ENCODE peak calls at places on chromosomes 13 and 19, in five cellular contexts. I is OCI-LY7, W is NT2/D1, M is dorsolateral prefrontal cortex, D is A549. J is an unnamed sample.
A peak's percentile ranks its signal among the peaks of the same experiment; 100 is the strongest.

GRCh38 chr13:101520672-101521071 is 68.2 kb downstream of the ITGBL1 start:
- DNase-seq in D (no peak), W (no peak), I (no peak), M (no peak), J (no peak)

GRCh38 chr19:10654610-10655456 is 687 bp downstream of the ILF3 start:
- DNase-seq in D (peak; percentile 64), W (peak; percentile 74), I (peak; percentile 71), M (no peak), J (peak; percentile 41)

GRCh38 chr19:53010494-53010893 is 3.2 kb upstream of the ERVV-1 start:
- DNase-seq in M (no peak), W (no peak), I (no peak), D (no peak), J (no peak)

GRCh38 chr19:38440592-38440991 is 7.1 kb downstream of the RYR1 start:
- DNase-seq in M (no peak), D (no peak), I (no peak), W (no peak), J (no peak)

GRCh38 chr13:84191199-84191598 is 308.9 kb upstream of the SLITRK1 start:
- DNase-seq in D (no peak), W (no peak), M (no peak), I (no peak), J (no peak)

GRCh38 chr19:36420961-36421748 is 2.7 kb upstream of the ZFP82 start:
- DNase-seq in M (peak; percentile 46), D (no peak), I (no peak), W (no peak), J (no peak)

GRCh38 chr13:22839554-22840286 is 341.1 kb upstream of the SGCG start:
- DNase-seq in W (no peak), D (no peak), M (no peak), I (no peak), J (no peak)

GRCh38 chr13:20412761-20413355 is 112.8 kb downstream of the CRYL1 start:
- DNase-seq in W (peak; percentile 66), M (no peak), D (no peak), I (no peak), J (no peak)

GRCh38 chr19:28313633-28314032 is 899.3 kb downstream of the UQCRFS1 start:
- DNase-seq in W (no peak), D (no peak), M (no peak), I (no peak), J (no peak)

GRCh38 chr13:106701810-106702341 is 133.9 kb upstream of the ARGLU1 start:
- DNase-seq in W (no peak), M (no peak), I (no peak), D (no peak), J (no peak)

GRCh38 chr13:37618554-37618953 is 20.0 kb upstream of the POSTN start:
- DNase-seq in I (no peak), D (no peak), W (no peak), M (no peak), J (no peak)

GRCh38 chr19:43465468-43466120 is at the start of gene LYPD3:
- DNase-seq in M (no peak), W (no peak), D (no peak), I (no peak), J (peak; percentile 93)

GRCh38 chr13:101144808-101145419 is 271.4 kb downstream of the NALCN start:
- DNase-seq in M (no peak), I (peak; percentile 38), W (peak; percentile 49), D (no peak), J (no peak)

GRCh38 chr19:57688011-57688763 is 6.4 kb downstream of the ZNF551 start:
- DNase-seq in M (no peak), I (no peak), D (no peak), W (no peak), J (no peak)

GRCh38 chr13:28181413-28181812 is 43.1 kb downstream of the PAN3 start:
- DNase-seq in D (no peak), M (no peak), W (no peak), I (no peak), J (no peak)

GRCh38 chr19:16608290-16608704 is 19.7 kb downstream of the MED26 start:
- DNase-seq in D (no peak), M (no peak), I (no peak), W (no peak), J (no peak)

GRCh38 chr13:34161829-34162544 is 344.0 kb downstream of the RFC3 start:
- DNase-seq in W (no peak), I (no peak), M (no peak), D (peak; percentile 18), J (no peak)

GRCh38 chr13:94305463-94305862 is 174.0 kb downstream of the DCT start:
- DNase-seq in I (no peak), D (no peak), W (no peak), M (no peak), J (no peak)

GRCh38 chr13:41107104-41107571 is 25.5 kb downstream of the KBTBD6 start:
- DNase-seq in M (no peak), D (no peak), W (no peak), I (no peak), J (no peak)

GRCh38 chr19:49338691-49339363 is 3.6 kb downstream of the CD37 start:
- DNase-seq in I (peak; percentile 94), D (peak; percentile 57), M (peak; percentile 67), W (peak; percentile 68), J (peak; percentile 82)

GRCh38 chr19:28864577-28865042 is 348.3 kb downstream of the UQCRFS1 start:
- DNase-seq in I (no peak), W (no peak), M (no peak), D (no peak), J (no peak)

GRCh38 chr13:91389186-91389585 is 9.2 kb upstream of the GPC5 start:
- DNase-seq in M (no peak), D (no peak), W (no peak), I (no peak), J (no peak)

GRCh38 chr13:40316301-40316700 is 350.1 kb downstream of the FOXO1 start:
- DNase-seq in I (no peak), M (no peak), W (no peak), D (no peak), J (no peak)

GRCh38 chr19:43726736-43727592 is 11.1 kb downstream of the IRGC start:
- DNase-seq in D (no peak), W (no peak), I (no peak), M (no peak), J (no peak)

J was measured in Calu3.